ENCODE peak calls at places on chromosomes 3 and 15, in eight cellular contexts. One of them, this sample, is unnamed.

GRCh38 chr3:152269423-152270144 is 855 bp downstream of the MBNL1 start:
- DNase-seq in HCT116: no peak
- DNase-seq in H1: no peak
- DNase-seq in endothelial cell of umbilical vein: peak
- DNase-seq in GM12878: no peak
- DNase-seq in HepG2: peak
- DNase-seq in K562: no peak
- DNase-seq in A549: peak
- DNase-seq in this sample: peak

GRCh38 chr3:139353920-139354556 is 10.2 kb downstream of the MRPS22 start:
- DNase-seq in HCT116: peak
- DNase-seq in A549: peak
- DNase-seq in GM12878: no peak
- DNase-seq in H1: no peak
- DNase-seq in K562: peak
- DNase-seq in endothelial cell of umbilical vein: peak
- DNase-seq in HepG2: peak
- DNase-seq in this sample: peak

GRCh38 chr15:96500491-96500890 is 170.0 kb downstream of the NR2F2 start:
- DNase-seq in H1: no peak
- DNase-seq in HCT116: no peak
- DNase-seq in GM12878: no peak
- DNase-seq in A549: no peak
- DNase-seq in endothelial cell of umbilical vein: no peak
- DNase-seq in HepG2: no peak
- DNase-seq in K562: no peak
- DNase-seq in this sample: peak

GRCh38 chr15:81380203-81380602 is 6.2 kb upstream of the TMC3 start:
- DNase-seq in HepG2: no peak
- DNase-seq in GM12878: no peak
- DNase-seq in H1: no peak
- DNase-seq in A549: no peak
- DNase-seq in endothelial cell of umbilical vein: no peak
- DNase-seq in K562: no peak
- DNase-seq in HCT116: no peak
- DNase-seq in this sample: no peak

GRCh38 chr15:35545316-35545824 is 595 bp downstream of the DPH6 start:
- DNase-seq in GM12878: peak
- DNase-seq in endothelial cell of umbilical vein: peak
- DNase-seq in A549: peak
- DNase-seq in H1: no peak
- DNase-seq in HCT116: peak
- DNase-seq in K562: peak
- DNase-seq in HepG2: peak
- DNase-seq in this sample: peak

GRCh38 chr15:83207622-83208356 is at the start of gene HDGFL3:
- DNase-seq in H1: no peak
- DNase-seq in GM12878: no peak
- DNase-seq in HepG2: no peak
- DNase-seq in endothelial cell of umbilical vein: peak
- DNase-seq in HCT116: no peak
- DNase-seq in A549: peak
- DNase-seq in K562: no peak
- DNase-seq in this sample: peak

GRCh38 chr15:99085413-99086326 is 19.2 kb upstream of the SYNM start:
- DNase-seq in HepG2: no peak
- DNase-seq in GM12878: no peak
- DNase-seq in K562: no peak
- DNase-seq in HCT116: no peak
- DNase-seq in H1: no peak
- DNase-seq in A549: no peak
- DNase-seq in endothelial cell of umbilical vein: no peak
- DNase-seq in this sample: no peak

GRCh38 chr3:21662403-21662802 is 88.6 kb downstream of the ZNF385D start:
- DNase-seq in HepG2: no peak
- DNase-seq in HCT116: no peak
- DNase-seq in A549: no peak
- DNase-seq in H1: no peak
- DNase-seq in endothelial cell of umbilical vein: no peak
- DNase-seq in K562: no peak
- DNase-seq in GM12878: no peak
- DNase-seq in this sample: no peak

GRCh38 chr3:191982481-191982880 is 521.5 kb downstream of the PYDC2 start:
- DNase-seq in endothelial cell of umbilical vein: no peak
- DNase-seq in K562: no peak
- DNase-seq in A549: no peak
- DNase-seq in GM12878: no peak
- DNase-seq in H1: no peak
- DNase-seq in HepG2: no peak
- DNase-seq in HCT116: no peak
- DNase-seq in this sample: no peak

GRCh38 chr15:74842581-74843444 is at the start of gene ULK3:
- DNase-seq in GM12878: no peak
- DNase-seq in HCT116: peak
- DNase-seq in A549: peak
- DNase-seq in endothelial cell of umbilical vein: peak
- DNase-seq in H1: peak
- DNase-seq in K562: peak
- DNase-seq in HepG2: peak
- DNase-seq in this sample: peak

DNA sequence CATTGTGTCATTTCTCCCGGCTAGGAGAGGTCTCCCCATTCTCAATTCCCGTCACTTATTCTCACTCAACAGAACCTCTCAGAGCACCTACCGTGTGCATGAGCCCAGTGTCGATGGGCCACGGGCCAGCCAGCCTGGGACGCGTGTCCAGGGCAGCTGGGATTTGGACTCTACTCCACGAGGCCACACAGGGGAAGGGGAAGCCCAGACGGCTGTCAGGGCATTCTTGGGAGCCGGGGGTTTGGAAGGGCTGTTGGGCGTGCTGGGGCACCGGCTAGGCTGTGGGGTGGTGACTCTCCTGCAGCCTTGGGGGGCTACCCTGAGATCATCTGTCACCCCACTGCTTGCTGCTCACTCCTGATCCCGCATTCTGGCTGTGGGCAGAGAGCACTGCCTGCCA is 41.7 kb upstream of the PCSK6 start:
- DNase-seq in endothelial cell of umbilical vein: no peak
- DNase-seq in A549: no peak
- DNase-seq in K562: no peak
- DNase-seq in GM12878: no peak
- DNase-seq in H1: no peak
- DNase-seq in HepG2: no peak
- DNase-seq in HCT116: no peak
- DNase-seq in this sample: no peak
- TF ChIP-seq POLR2A in endothelial cell of umbilical vein: no peak
- TF ChIP-seq POLR2A in A549: no peak
- TF ChIP-seq POLR2A in K562: no peak
- TF ChIP-seq POLR2A in GM12878: no peak
- TF ChIP-seq POLR2A in H1: no peak
- TF ChIP-seq POLR2A in HepG2: no peak
- TF ChIP-seq POLR2A in HCT116: no peak
- TF ChIP-seq POLR2A in this sample: no peak

GRCh38 chr15:90957791-90958190 is 3.1 kb downstream of the RCCD1 start:
- DNase-seq in H1: no peak
- DNase-seq in HCT116: no peak
- DNase-seq in HepG2: no peak
- DNase-seq in GM12878: no peak
- DNase-seq in A549: no peak
- DNase-seq in K562: no peak
- DNase-seq in endothelial cell of umbilical vein: no peak
- DNase-seq in this sample: no peak
- TF ChIP-seq MAX in H1: no peak
- TF ChIP-seq MAX in HCT116: no peak
- TF ChIP-seq MAX in HepG2: no peak
- TF ChIP-seq MAX in GM12878: no peak
- TF ChIP-seq MAX in A549: no peak
- TF ChIP-seq MAX in K562: no peak
- TF ChIP-seq MAX in endothelial cell of umbilical vein: no peak
- TF ChIP-seq MAX in this sample: no peak

GRCh38 chr15:70096215-70096974 is 1.3 kb downstream of the TLE3 start:
- DNase-seq in H1: no peak
- DNase-seq in HCT116: no peak
- DNase-seq in K562: peak
- DNase-seq in GM12878: no peak
- DNase-seq in endothelial cell of umbilical vein: peak
- DNase-seq in HepG2: no peak
- DNase-seq in A549: peak
- DNase-seq in this sample: peak
- TF ChIP-seq POLR2A in H1: no peak
- TF ChIP-seq POLR2A in HCT116: no peak
- TF ChIP-seq POLR2A in K562: peak
- TF ChIP-seq POLR2A in GM12878: no peak
- TF ChIP-seq POLR2A in endothelial cell of umbilical vein: peak
- TF ChIP-seq POLR2A in HepG2: no peak
- TF ChIP-seq POLR2A in A549: no peak
- TF ChIP-seq POLR2A in this sample: no peak

DNA sequence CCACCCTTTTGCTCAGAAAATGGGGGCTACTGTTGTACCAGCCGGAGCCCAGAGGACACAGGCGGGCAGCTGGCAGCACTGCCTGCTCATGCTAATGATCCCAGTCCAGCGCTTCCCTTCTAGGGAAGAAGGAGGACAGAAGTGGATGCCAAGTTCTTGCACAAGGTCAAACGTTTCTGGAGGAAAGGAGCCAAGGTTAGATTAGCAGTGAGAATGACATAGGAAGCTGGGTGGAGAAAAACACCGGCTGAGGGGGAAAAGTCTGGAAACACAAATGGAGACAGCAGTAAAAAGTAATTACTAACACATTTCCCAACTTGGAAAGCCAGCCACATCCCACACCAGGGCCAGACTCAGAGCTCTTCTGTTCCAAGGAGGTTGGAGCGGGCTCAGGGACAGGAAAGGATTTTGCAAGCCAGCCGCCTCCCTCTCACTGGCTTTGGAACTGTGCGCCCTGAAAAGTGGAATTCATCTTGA is 133.8 kb downstream of the CD47 start:
- DNase-seq in K562: no peak
- DNase-seq in endothelial cell of umbilical vein: peak
- DNase-seq in GM12878: no peak
- DNase-seq in HepG2: no peak
- DNase-seq in A549: no peak
- DNase-seq in H1: no peak
- DNase-seq in HCT116: no peak
- DNase-seq in this sample: no peak
- TF ChIP-seq MAX in K562: no peak
- TF ChIP-seq MAX in endothelial cell of umbilical vein: no peak
- TF ChIP-seq MAX in GM12878: no peak
- TF ChIP-seq MAX in HepG2: no peak
- TF ChIP-seq MAX in A549: no peak
- TF ChIP-seq MAX in H1: no peak
- TF ChIP-seq MAX in HCT116: no peak
- TF ChIP-seq MAX in this sample: no peak

This sample was measured in NB4.